ENCODE peak calls at places on chromosomes 11 and 22, in ten cellular contexts. N is endodermal cell; K is OCI-LY7; T is coronary artery; X is K562; I is adrenal gland; M is A549; C is CD8-positive, alpha-beta T cell; Z is LNCaP clone FGC; R is epithelial cell of proximal tubule. A is an unnamed sample.

GRCh38 chr11:77395460-77396175 is 78.3 kb downstream of the PAK1 start:
- DNase-seq in K (no peak), I (no peak), M (no peak), T (no peak), N (no peak), Z (no peak), C (no peak), X (no peak), R (no peak), A (no peak)

GRCh38 chr11:125938418-125938817 is 7.4 kb upstream of the VSIG10L2 start:
- DNase-seq in K (peak; percentile 23), X (no peak), N (peak; percentile 59), C (no peak), Z (no peak), I (peak; percentile 38), M (no peak), T (peak; percentile 53), R (no peak), A (no peak)

GRCh38 chr11:85694385-85694980 is 8.5 kb upstream of the CCDC89 start:
- DNase-seq in C (no peak), Z (peak; percentile 50), M (peak; percentile 31), R (no peak), K (peak; percentile 24), I (no peak), X (no peak), T (no peak), N (no peak), A (no peak)

GRCh38 chr11:31160504-31161422 is 208.8 kb downstream of the DCDC1 start:
- DNase-seq in R (no peak), M (no peak), K (peak; percentile 3), N (no peak), T (no peak), Z (no peak), I (no peak), X (peak; percentile 16), C (no peak), A (no peak)

GRCh38 chr11:63764201-63764711 is 4.3 kb downstream of the ZFTA start:
- DNase-seq in T (no peak), C (no peak), I (no peak), Z (no peak), N (no peak), R (no peak), X (no peak), M (no peak), K (no peak), A (peak; percentile 3)

GRCh38 chr22:22752556-22753477 is 108.4 kb downstream of the GGTLC2 start:
- DNase-seq in I (peak; percentile 69), K (peak; percentile 68), X (peak; percentile 61), R (peak; percentile 75), M (no peak), C (no peak), T (peak; percentile 69), N (no peak), Z (no peak), A (no peak)

GRCh38 chr11:71446942-71447688 is 1.1 kb downstream of the DHCR7 start:
- DNase-seq in I (peak; percentile 86), X (no peak), Z (no peak), K (no peak), M (no peak), N (no peak), T (no peak), C (no peak), R (peak; percentile 41), A (no peak)

GRCh38 chr11:104033134-104033533 is 3.3 kb upstream of the DDI1 start:
- DNase-seq in R (peak; percentile 70), I (peak; percentile 85), Z (no peak), N (no peak), C (no peak), M (peak; percentile 54), K (no peak), T (no peak), X (no peak), A (no peak)

GRCh38 chr11:128412847-128413791 is 174.2 kb downstream of the ETS1 start:
- DNase-seq in N (no peak), K (no peak), I (no peak), R (no peak), T (no peak), Z (peak; percentile 79), X (no peak), C (no peak), M (peak; percentile 3), A (no peak)

GRCh38 chr11:65501530-65502273 is 2.9 kb downstream of the MALAT1 start:
- DNase-seq in C (no peak), N (no peak), I (no peak), T (no peak), R (no peak), M (no peak), Z (no peak), K (peak; percentile 42), X (no peak), A (no peak)

GRCh38 chr22:20444325-20444724 is 6.7 kb upstream of the SCARF2 start:
- DNase-seq in M (no peak), I (no peak), K (no peak), R (no peak), Z (no peak), C (no peak), T (no peak), N (no peak), X (no peak), A (no peak)

GRCh38 chr11:36469063-36469462 is 41.0 kb downstream of the TRAF6 start:
- DNase-seq in C (no peak), K (no peak), Z (no peak), R (no peak), M (no peak), T (no peak), X (peak; percentile 20), N (peak; percentile 95), I (no peak), A (no peak)

GRCh38 chr11:120808616-120809050 is 215.3 kb upstream of the TBCEL start:
- DNase-seq in R (no peak), K (no peak), I (no peak), Z (no peak), N (no peak), C (no peak), X (no peak), M (no peak), T (no peak), A (no peak)

GRCh38 chr22:29245626-29246385 is 22.0 kb downstream of the RHBDD3 start:
- DNase-seq in K (peak; percentile 70), T (no peak), N (peak; percentile 91), X (peak; percentile 64), Z (peak; percentile 26), M (peak; percentile 60), R (no peak), I (peak; percentile 92), C (peak; percentile 58), A (peak; percentile 68)

GRCh38 chr11:134543144-134544044 is 131.4 kb upstream of the B3GAT1 start:
- DNase-seq in C (no peak), K (no peak), M (no peak), T (peak; percentile 53), N (peak; percentile 52), X (no peak), I (peak; percentile 39), Z (no peak), R (no peak), A (no peak)

GRCh38 chr11:61413496-61413895 is 16.3 kb downstream of the CPSF7 start:
- DNase-seq in Z (no peak), N (no peak), C (no peak), M (no peak), X (no peak), T (no peak), R (no peak), I (no peak), K (no peak), A (no peak)

GRCh38 chr11:78061088-78061920 is 2.4 kb upstream of the THRSP start:
- DNase-seq in N (no peak), T (no peak), X (no peak), I (peak; percentile 96), R (no peak), K (no peak), Z (peak; percentile 94), M (no peak), C (no peak), A (no peak)

GRCh38 chr11:45606514-45607024 is 58.9 kb downstream of the CHST1 start:
- DNase-seq in C (no peak), X (no peak), T (peak; percentile 35), I (no peak), Z (no peak), K (no peak), N (peak; percentile 88), M (no peak), R (no peak), A (peak; percentile 55)

GRCh38 chr11:114162719-114163123 is 103.2 kb downstream of the ZBTB16 start:
- DNase-seq in C (no peak), K (no peak), T (peak; percentile 98), Z (peak; percentile 100), I (peak; percentile 99), X (no peak), N (no peak), R (peak; percentile 97), M (peak; percentile 35), A (no peak)

GRCh38 chr11:70117567-70118194 is 39.6 kb downstream of the ANO1 start:
- DNase-seq in Z (no peak), T (no peak), C (no peak), M (no peak), X (no peak), R (no peak), K (no peak), I (no peak), N (no peak), A (no peak)
- TF ChIP-seq CTCF in Z (no peak), T (no peak), C (no peak), M (no peak), X (no peak), R (no peak), K (no peak), I (no peak), N (no peak), A (no peak)

GRCh38 chr11:131914299-131914902 is 544.0 kb downstream of the NTM start:
- DNase-seq in N (no peak), T (no peak), M (no peak), I (no peak), R (no peak), Z (no peak), K (no peak), C (no peak), X (no peak), A (no peak)
- TF ChIP-seq CTCF in N (peak; percentile 65), T (no peak), M (no peak), I (no peak), R (peak; percentile 57), Z (no peak), K (peak; percentile 14), C (no peak), X (no peak), A (peak; percentile 51)

DNA sequence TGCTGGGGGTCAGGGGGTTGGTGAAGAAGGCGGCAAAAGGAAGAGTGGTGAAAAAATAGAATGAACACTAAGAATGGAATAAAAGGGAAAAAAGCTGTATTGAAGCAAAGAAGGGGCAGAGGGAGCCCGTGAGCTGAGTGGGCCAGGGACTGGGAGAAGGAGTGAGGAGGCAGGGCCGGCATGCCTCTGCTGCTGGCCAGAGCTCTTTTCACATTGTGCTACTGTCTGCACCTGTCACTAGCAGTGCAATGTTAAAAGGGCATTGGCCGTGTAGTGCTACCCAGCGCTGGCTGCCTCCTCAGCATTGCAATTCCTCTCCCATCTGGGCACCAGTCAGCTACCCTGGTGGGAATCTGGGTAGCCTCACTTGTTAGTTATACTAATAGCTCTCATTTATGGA is 8.7 kb downstream of the YPEL4 start:
- DNase-seq in N (peak; percentile 72), C (no peak), M (no peak), I (no peak), Z (no peak), X (no peak), K (peak; percentile 24), T (no peak), R (no peak), A (peak; percentile 46)
- TF ChIP-seq CTCF in N (no peak), C (no peak), M (no peak), I (no peak), Z (peak; percentile 22), X (peak; percentile 60), K (no peak), T (no peak), R (peak; percentile 28), A (peak; percentile 33)

GRCh38 chr11:86955674-86956522 is 703 bp upstream of the FZD4 start:
- DNase-seq in K (peak; percentile 21), M (peak; percentile 85), C (no peak), T (peak; percentile 95), R (no peak), Z (peak; percentile 28), N (peak; percentile 94), X (peak; percentile 90), I (peak; percentile 88), A (peak; percentile 69)
- TF ChIP-seq CTCF in K (peak; percentile 41), M (peak; percentile 38), C (no peak), T (no peak), R (peak; percentile 39), Z (peak; percentile 54), N (peak; percentile 44), X (peak; percentile 53), I (no peak), A (no peak)

A was measured in neural crest cell.